ENCODE peak calls at places on chromosomes 11 and 22, in six cellular contexts. One of them, this sample, is unnamed. For H3K36me3, the result is how much of the 10 kb centered on the place peaks cover.

GRCh38 chr22:49008682-49009235 is 818.9 kb downstream of the BRD1 start:
- DNase-seq in sigmoid colon: no peak
- DNase-seq in stomach: peak
- DNase-seq in right lobe of liver: no peak
- DNase-seq in testis: peak
- DNase-seq in IMR-90: no peak
- DNase-seq in this sample: peak

GRCh38 chr11:110071197-110071596 is 22.0 kb upstream of the ZC3H12C start:
- DNase-seq in sigmoid colon: no peak
- DNase-seq in testis: no peak
- DNase-seq in right lobe of liver: no peak
- DNase-seq in stomach: no peak
- DNase-seq in IMR-90: no peak
- DNase-seq in this sample: no peak

GRCh38 chr11:118618991-118619375 is 11.6 kb downstream of the PHLDB1 start:
- DNase-seq in IMR-90: peak
- DNase-seq in stomach: no peak
- DNase-seq in sigmoid colon: peak
- DNase-seq in right lobe of liver: no peak
- DNase-seq in testis: peak
- DNase-seq in this sample: no peak

GRCh38 chr11:76491644-76492043 is 46.8 kb downstream of the EMSY start:
- DNase-seq in IMR-90: no peak
- DNase-seq in stomach: no peak
- DNase-seq in right lobe of liver: no peak
- DNase-seq in sigmoid colon: no peak
- DNase-seq in testis: no peak
- DNase-seq in this sample: no peak

GRCh38 chr11:2295971-2296912 is 5.5 kb downstream of the C11orf21 start:
- DNase-seq in IMR-90: no peak
- DNase-seq in stomach: no peak
- DNase-seq in sigmoid colon: peak
- DNase-seq in right lobe of liver: peak
- DNase-seq in testis: peak
- DNase-seq in this sample: peak

GRCh38 chr11:97140885-97141494 is 751.2 kb downstream of the JRKL start:
- DNase-seq in testis: no peak
- DNase-seq in IMR-90: no peak
- DNase-seq in right lobe of liver: no peak
- DNase-seq in sigmoid colon: no peak
- DNase-seq in stomach: no peak
- DNase-seq in this sample: no peak

GRCh38 chr11:4610258-4610935 is 2.4 kb upstream of the TRIM68 start:
- DNase-seq in testis: no peak
- DNase-seq in sigmoid colon: no peak
- DNase-seq in stomach: no peak
- DNase-seq in IMR-90: peak
- DNase-seq in right lobe of liver: no peak
- DNase-seq in this sample: no peak

GRCh38 chr11:116895053-116895757 is 57.8 kb upstream of the APOA1 start:
- DNase-seq in testis: no peak
- DNase-seq in IMR-90: no peak
- DNase-seq in sigmoid colon: peak
- DNase-seq in stomach: no peak
- DNase-seq in right lobe of liver: no peak
- DNase-seq in this sample: peak

GRCh38 chr11:62716816-62717215 is 9.3 kb downstream of the GNG3 start:
- DNase-seq in IMR-90: no peak
- DNase-seq in testis: no peak
- DNase-seq in stomach: no peak
- DNase-seq in sigmoid colon: no peak
- DNase-seq in right lobe of liver: no peak
- DNase-seq in this sample: no peak

GRCh38 chr11:119800171-119800570 is 71.2 kb upstream of the NECTIN1 start:
- DNase-seq in testis: no peak
- DNase-seq in stomach: no peak
- DNase-seq in right lobe of liver: no peak
- DNase-seq in sigmoid colon: no peak
- DNase-seq in IMR-90: no peak
- DNase-seq in this sample: no peak

GRCh38 chr11:94885133-94885532 is 88.2 kb downstream of the CWC15 start:
- DNase-seq in stomach: no peak
- DNase-seq in sigmoid colon: no peak
- DNase-seq in testis: no peak
- DNase-seq in right lobe of liver: no peak
- DNase-seq in IMR-90: no peak
- DNase-seq in this sample: no peak

GRCh38 chr11:113481226-113481625 is 6.0 kb upstream of the DRD2 start:
- DNase-seq in sigmoid colon: no peak
- DNase-seq in right lobe of liver: no peak
- DNase-seq in IMR-90: no peak
- DNase-seq in stomach: no peak
- DNase-seq in testis: no peak
- DNase-seq in this sample: no peak

GRCh38 chr11:100876826-100877545 is 189.9 kb downstream of the ARHGAP42 start:
- DNase-seq in IMR-90: peak
- DNase-seq in right lobe of liver: no peak
- DNase-seq in testis: no peak
- DNase-seq in stomach: no peak
- DNase-seq in sigmoid colon: no peak
- DNase-seq in this sample: no peak

GRCh38 chr11:108496643-108497256 is 1.4 kb downstream of the POGLUT3 start:
- DNase-seq in right lobe of liver: no peak
- DNase-seq in IMR-90: peak
- DNase-seq in testis: no peak
- DNase-seq in sigmoid colon: no peak
- DNase-seq in stomach: no peak
- DNase-seq in this sample: no peak

GRCh38 chr11:62888406-62888805 is 7.7 kb downstream of the SLC3A2 start:
- DNase-seq in stomach: no peak
- DNase-seq in IMR-90: no peak
- DNase-seq in testis: no peak
- DNase-seq in right lobe of liver: no peak
- DNase-seq in sigmoid colon: no peak
- DNase-seq in this sample: no peak

GRCh38 chr11:35030716-35031213 is 108.2 kb upstream of the CD44 start:
- DNase-seq in IMR-90: peak
- DNase-seq in right lobe of liver: no peak
- DNase-seq in stomach: no peak
- DNase-seq in testis: peak
- DNase-seq in sigmoid colon: peak
- DNase-seq in this sample: no peak

GRCh38 chr11:46903846-46904245 is 14.5 kb downstream of the LRP4 start:
- DNase-seq in sigmoid colon: no peak
- DNase-seq in IMR-90: no peak
- DNase-seq in stomach: no peak
- DNase-seq in testis: no peak
- DNase-seq in right lobe of liver: no peak
- DNase-seq in this sample: no peak

GRCh38 chr22:50461536-50461935 is 13.3 kb downstream of the SBF1 start:
- DNase-seq in testis: no peak
- DNase-seq in right lobe of liver: no peak
- DNase-seq in sigmoid colon: no peak
- DNase-seq in stomach: no peak
- DNase-seq in IMR-90: no peak
- DNase-seq in this sample: no peak

GRCh38 chr22:50460942-50461341 is 13.9 kb downstream of the SBF1 start:
- DNase-seq in stomach: peak
- DNase-seq in sigmoid colon: no peak
- DNase-seq in testis: no peak
- DNase-seq in IMR-90: no peak
- DNase-seq in right lobe of liver: no peak
- DNase-seq in this sample: no peak

GRCh38 chr22:50456466-50457234 is 18.2 kb downstream of the SBF1 start:
- DNase-seq in IMR-90: no peak
- DNase-seq in stomach: no peak
- DNase-seq in testis: no peak
- DNase-seq in right lobe of liver: no peak
- DNase-seq in sigmoid colon: no peak
- DNase-seq in this sample: no peak

GRCh38 chr22:50459443-50460140 is 15.2 kb downstream of the SBF1 start:
- DNase-seq in sigmoid colon: no peak
- DNase-seq in testis: no peak
- DNase-seq in stomach: no peak
- DNase-seq in right lobe of liver: no peak
- DNase-seq in IMR-90: no peak
- DNase-seq in this sample: no peak

GRCh38 chr22:50459016-50459415 is 15.8 kb downstream of the SBF1 start:
- DNase-seq in sigmoid colon: no peak
- DNase-seq in IMR-90: no peak
- DNase-seq in testis: no peak
- DNase-seq in stomach: no peak
- DNase-seq in right lobe of liver: no peak
- DNase-seq in this sample: no peak
- H3K36me3 ChIP-seq in sigmoid colon: half or more
- H3K36me3 ChIP-seq in IMR-90: half or more
- H3K36me3 ChIP-seq in testis: under half
- H3K36me3 ChIP-seq in stomach: half or more
- H3K36me3 ChIP-seq in right lobe of liver: half or more
- H3K36me3 ChIP-seq in this sample: half or more

GRCh38 chr22:40175571-40176105 is 2.1 kb upstream of the TNRC6B start:
- DNase-seq in right lobe of liver: no peak
- DNase-seq in IMR-90: no peak
- DNase-seq in stomach: no peak
- DNase-seq in sigmoid colon: no peak
- DNase-seq in testis: no peak
- DNase-seq in this sample: no peak

GRCh38 chr22:40178417-40179409 is 988 bp downstream of the TNRC6B start:
- DNase-seq in IMR-90: peak
- DNase-seq in right lobe of liver: no peak
- DNase-seq in testis: peak
- DNase-seq in stomach: no peak
- DNase-seq in sigmoid colon: no peak
- DNase-seq in this sample: peak

GRCh38 chr22:40179535-40179934 is 1.8 kb downstream of the TNRC6B start:
- DNase-seq in testis: no peak
- DNase-seq in sigmoid colon: no peak
- DNase-seq in right lobe of liver: no peak
- DNase-seq in IMR-90: no peak
- DNase-seq in stomach: no peak
- DNase-seq in this sample: no peak

GRCh38 chr22:40176921-40177737 is 596 bp upstream of the TNRC6B start:
- DNase-seq in stomach: peak
- DNase-seq in sigmoid colon: no peak
- DNase-seq in testis: peak
- DNase-seq in right lobe of liver: no peak
- DNase-seq in IMR-90: peak
- DNase-seq in this sample: peak

DNA sequence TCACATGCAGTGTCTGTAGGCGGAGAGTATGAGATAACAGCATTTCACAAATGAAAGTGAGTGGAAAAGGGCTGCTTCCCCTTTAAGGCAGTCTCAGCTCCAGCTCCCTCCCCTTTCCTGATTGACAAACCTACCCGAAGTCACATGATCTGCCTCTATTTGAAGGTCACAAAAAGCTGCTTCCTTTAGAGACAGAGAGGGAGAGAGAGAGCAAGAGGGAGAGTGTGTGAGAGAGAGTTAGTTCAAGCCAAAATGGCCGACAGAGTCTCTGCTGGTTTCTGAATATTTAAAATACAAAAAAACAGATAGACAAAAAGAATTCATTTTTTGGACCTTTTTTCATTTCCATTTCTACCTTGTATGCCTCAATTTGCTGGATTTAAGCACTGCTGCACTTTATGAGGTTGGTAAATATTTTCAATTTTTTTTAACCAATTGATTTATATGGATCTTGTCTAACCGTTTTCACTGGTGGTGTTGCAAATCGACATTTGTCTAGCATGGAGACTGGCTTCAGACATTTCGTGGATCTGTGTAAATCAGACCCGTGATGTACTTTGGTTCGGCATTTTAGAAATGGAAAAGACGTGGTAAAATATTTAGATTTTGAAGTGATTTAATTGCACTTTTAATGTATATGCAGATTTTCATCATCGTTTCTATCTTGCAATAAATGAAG is at the start of gene TNRC6B:
- DNase-seq in sigmoid colon: peak
- DNase-seq in stomach: peak
- DNase-seq in testis: peak
- DNase-seq in right lobe of liver: no peak
- DNase-seq in IMR-90: peak
- DNase-seq in this sample: peak
- TF ChIP-seq POLR2A in sigmoid colon: peak
- TF ChIP-seq POLR2A in stomach: peak
- TF ChIP-seq POLR2A in testis: peak
- TF ChIP-seq POLR2A in right lobe of liver: peak
- TF ChIP-seq POLR2A in IMR-90: peak
- TF ChIP-seq POLR2A in this sample: peak

GRCh38 chr22:23283591-23284503 is 103.5 kb downstream of the BCR start:
- DNase-seq in right lobe of liver: no peak
- DNase-seq in IMR-90: no peak
- DNase-seq in stomach: no peak
- DNase-seq in sigmoid colon: no peak
- DNase-seq in testis: peak
- DNase-seq in this sample: no peak
- H3K36me3 ChIP-seq in right lobe of liver: under half
- H3K36me3 ChIP-seq in IMR-90: under half
- H3K36me3 ChIP-seq in stomach: half or more
- H3K36me3 ChIP-seq in sigmoid colon: under half
- H3K36me3 ChIP-seq in testis: under half
- H3K36me3 ChIP-seq in this sample: under half

GRCh38 chr22:43147821-43148220 is 3.5 kb upstream of the TSPO start:
- DNase-seq in sigmoid colon: no peak
- DNase-seq in testis: no peak
- DNase-seq in stomach: no peak
- DNase-seq in IMR-90: no peak
- DNase-seq in right lobe of liver: no peak
- DNase-seq in this sample: no peak

GRCh38 chr22:43148581-43148980 is 2.8 kb upstream of the TSPO start:
- DNase-seq in right lobe of liver: no peak
- DNase-seq in testis: no peak
- DNase-seq in IMR-90: no peak
- DNase-seq in sigmoid colon: no peak
- DNase-seq in stomach: no peak
- DNase-seq in this sample: no peak

GRCh38 chr22:43144949-43145348 is 1.8 kb upstream of the MCAT start:
- DNase-seq in sigmoid colon: no peak
- DNase-seq in IMR-90: no peak
- DNase-seq in stomach: no peak
- DNase-seq in right lobe of liver: no peak
- DNase-seq in testis: no peak
- DNase-seq in this sample: no peak

DNA sequence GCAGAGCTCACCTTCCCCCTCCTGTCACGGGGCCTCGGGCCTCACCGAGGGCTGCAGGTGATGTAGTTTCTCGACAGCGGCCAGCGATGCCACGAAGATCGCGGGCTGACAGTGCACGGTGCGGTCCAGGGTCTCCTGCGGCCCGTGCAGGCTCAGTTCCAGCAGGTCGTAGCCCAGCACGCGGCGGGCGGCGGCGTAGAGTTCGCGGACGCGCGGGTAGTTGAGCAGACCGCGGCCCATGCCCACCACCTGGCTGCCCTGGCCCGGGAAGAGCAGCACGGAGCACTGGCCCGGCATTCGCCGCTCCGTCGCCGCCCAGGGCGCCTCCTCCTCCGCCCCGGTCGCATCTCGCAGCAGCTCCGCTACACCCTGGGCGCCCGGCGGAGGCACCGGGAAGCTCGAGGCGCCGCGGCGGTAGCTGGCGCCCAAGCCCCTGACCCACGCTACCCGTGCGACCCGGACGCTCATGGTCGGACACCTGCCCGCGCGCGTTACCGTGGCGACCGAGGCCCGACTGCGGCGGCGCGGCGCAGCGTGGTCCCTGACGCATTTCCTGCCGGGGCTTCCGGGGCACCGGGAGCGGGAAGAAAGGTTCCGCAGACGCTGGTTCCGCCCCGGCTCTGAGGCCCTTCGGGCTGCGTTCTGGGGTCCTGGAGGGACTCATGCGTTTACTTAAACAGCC is at the start of gene MCAT:
- DNase-seq in testis: peak
- DNase-seq in sigmoid colon: peak
- DNase-seq in right lobe of liver: peak
- DNase-seq in IMR-90: peak
- DNase-seq in stomach: peak
- DNase-seq in this sample: peak
- TF ChIP-seq POLR2A in testis: no peak
- TF ChIP-seq POLR2A in sigmoid colon: peak
- TF ChIP-seq POLR2A in right lobe of liver: peak
- TF ChIP-seq POLR2A in IMR-90: peak
- TF ChIP-seq POLR2A in stomach: no peak
- TF ChIP-seq POLR2A in this sample: peak